ENCODE peak calls at places on chromosomes 11 and 22, in seven cellular contexts. M, D, Y, E, T, X and Q are unnamed samples.
A peak's percentile ranks its signal among the peaks of the same experiment; 100 is the strongest.

GRCh38 chr11:76233936-76234703 is 27.8 kb upstream of the WNT11 start:
- DNase-seq in D (no peak), M (no peak), T (no peak), E (peak; percentile 11), Y (no peak), X (peak; percentile 36), Q (peak; percentile 68)

GRCh38 chr11:117989351-117990102 is 3.3 kb downstream of the IL10RA start:
- DNase-seq in Y (no peak), E (no peak), M (no peak), X (no peak), D (no peak), T (no peak), Q (no peak)

GRCh38 chr11:69242583-69242940 is 51.4 kb upstream of the MYEOV start:
- DNase-seq in X (no peak), D (no peak), Y (no peak), T (no peak), M (no peak), E (no peak), Q (no peak)

GRCh38 chr22:39344046-39344390 is 5.8 kb upstream of the SYNGR1 start:
- DNase-seq in T (no peak), Y (no peak), M (no peak), E (no peak), D (no peak), X (no peak), Q (no peak)

GRCh38 chr11:14974021-14974698 is 2.0 kb upstream of the CALCA start:
- DNase-seq in D (no peak), E (no peak), Y (no peak), M (no peak), T (peak; percentile 68), X (no peak), Q (no peak)

GRCh38 chr11:95089620-95090542 is at the start of gene ENDOD1:
- DNase-seq in D (no peak), Y (peak; percentile 74), T (peak; percentile 83), X (peak; percentile 84), E (no peak), M (peak; percentile 83), Q (peak; percentile 72)

GRCh38 chr11:44143987-44144909 is 48.8 kb downstream of the EXT2 start:
- DNase-seq in D (peak; percentile 15), Y (no peak), X (no peak), T (no peak), M (no peak), E (no peak), Q (no peak)

GRCh38 chr11:121476379-121477032 is 23.7 kb upstream of the SORL1-AS1 start:
- DNase-seq in E (no peak), T (no peak), D (no peak), Y (no peak), X (no peak), M (no peak), Q (no peak)

GRCh38 chr22:27918351-27919221 is 470 bp downstream of the PITPNB start:
- DNase-seq in X (peak; percentile 60), E (peak; percentile 14), D (no peak), Y (peak; percentile 45), M (peak; percentile 38), T (peak; percentile 70), Q (peak; percentile 61)

GRCh38 chr22:19407649-19408606 is 23.6 kb downstream of the HIRA start:
- DNase-seq in T (no peak), X (peak; percentile 49), E (no peak), M (no peak), D (no peak), Y (peak; percentile 29), Q (peak; percentile 13)

GRCh38 chr11:60831143-60831500 is 10.8 kb upstream of the CCDC86 start:
- DNase-seq in E (peak; percentile 30), Y (peak; percentile 68), M (peak; percentile 84), X (peak; percentile 86), T (peak; percentile 85), D (peak; percentile 68), Q (peak; percentile 65)

GRCh38 chr22:48744967-48745841 is 1082.5 kb downstream of the BRD1 start:
- DNase-seq in X (peak; percentile 1), Y (no peak), D (no peak), E (no peak), M (peak; percentile 5), T (peak; percentile 35), Q (no peak)

GRCh38 chr11:119533931-119534694 is 111.1 kb upstream of the THY1 start:
- DNase-seq in X (peak; percentile 78), T (peak; percentile 96), Y (peak; percentile 23), M (peak; percentile 49), D (peak; percentile 38), E (no peak), Q (peak; percentile 65)

GRCh38 chr22:37403267-37403960 is 23.9 kb downstream of the ELFN2 start:
- DNase-seq in T (peak; percentile 80), Y (no peak), X (no peak), E (no peak), D (no peak), M (no peak), Q (no peak)

GRCh38 chr11:3341298-3341697 is 37.6 kb downstream of the ZNF195 start:
- DNase-seq in D (peak; percentile 18), Y (no peak), X (peak; percentile 79), E (no peak), T (peak; percentile 92), M (peak; percentile 72), Q (peak; percentile 53)

GRCh38 chr11:112558691-112559090 is 298.0 kb upstream of the PLET1 start:
- DNase-seq in T (no peak), X (no peak), M (no peak), E (no peak), Y (peak; percentile 43), D (no peak), Q (peak; percentile 15)

GRCh38 chr11:66181632-66182345 is 86.7 kb upstream of the RAB1B start:
- DNase-seq in E (no peak), D (no peak), Y (no peak), M (no peak), X (no peak), T (no peak), Q (no peak)

GRCh38 chr11:75639752-75640151 is 29.1 kb downstream of the MAP6 start:
- DNase-seq in E (peak; percentile 22), D (no peak), Y (peak; percentile 59), X (peak; percentile 62), T (no peak), M (no peak), Q (peak; percentile 83)

GRCh38 chr11:120931057-120931779 is 92.7 kb upstream of the TBCEL start:
- DNase-seq in E (no peak), T (no peak), D (no peak), M (no peak), X (no peak), Y (no peak), Q (no peak)

GRCh38 chr11:2583605-2583958 is 116.2 kb downstream of the KCNQ1OT1 start:
- DNase-seq in T (no peak), M (peak; percentile 7), Y (no peak), D (no peak), X (no peak), E (no peak), Q (no peak)

GRCh38 chr11:47867821-47868220 is 19.7 kb upstream of the NUP160 start:
- DNase-seq in X (no peak), T (no peak), M (no peak), E (no peak), D (no peak), Y (peak; percentile 15), Q (no peak)

GRCh38 chr22:41405588-41405987 is 23.8 kb downstream of the TEF start:
- DNase-seq in M (no peak), D (no peak), E (no peak), T (no peak), Y (no peak), X (no peak), Q (no peak)

GRCh38 chr22:50270302-50271010 is at the start of gene MAPK11:
- DNase-seq in E (no peak), X (peak; percentile 66), Y (peak; percentile 61), M (peak; percentile 75), T (peak; percentile 89), D (no peak), Q (peak; percentile 88)

GRCh38 chr11:67375320-67376021 is 2.1 kb upstream of the CLCF1 start:
- DNase-seq in X (no peak), E (no peak), Y (no peak), T (peak; percentile 62), D (no peak), M (no peak), Q (no peak)
- H3K27ac ChIP-seq in X (peak overlapping the region; percentile 95), E (no peak overlapping the region), Y (peak overlapping the region; percentile 49), T (no peak overlapping the region), D (peak overlapping the region; percentile 100), M (no peak overlapping the region), Q (no peak overlapping the region)

DNA sequence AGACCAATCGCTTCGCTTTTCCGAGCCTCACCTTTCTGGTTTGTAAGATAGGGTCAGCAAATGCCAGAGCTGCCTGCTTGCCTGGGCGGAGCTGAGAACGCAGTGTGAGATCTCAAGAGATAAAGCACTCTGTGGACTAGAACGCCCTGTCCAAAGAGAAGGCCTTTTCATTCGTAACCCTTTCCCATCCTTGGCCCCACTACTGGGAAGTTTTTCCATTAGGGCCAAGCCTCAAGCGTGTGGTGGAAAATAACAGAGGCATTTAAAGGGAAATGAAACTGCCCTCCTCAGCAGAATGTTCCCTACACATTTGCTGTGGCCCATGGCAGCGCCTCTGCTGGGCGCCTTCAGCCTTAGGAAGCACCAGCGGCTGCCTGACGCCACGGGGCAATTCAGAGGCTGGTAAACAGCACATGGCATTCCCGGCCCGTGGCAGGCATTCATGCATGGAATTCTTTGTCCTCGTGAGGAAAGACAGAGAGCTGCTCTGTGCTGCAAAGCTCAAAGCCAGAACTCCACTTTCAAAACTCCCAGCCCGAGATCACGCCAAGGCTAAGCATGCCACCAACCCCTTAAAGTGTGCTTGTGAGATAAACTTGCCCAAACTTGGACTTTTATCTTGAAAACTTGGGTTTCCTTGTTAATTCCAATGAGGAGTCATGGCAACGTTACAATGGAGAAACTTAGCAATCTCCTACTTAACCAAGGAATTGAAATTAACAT is 38.1 kb downstream of the AHNAK start:
- DNase-seq in T (peak; percentile 77), E (no peak), Y (peak; percentile 36), M (no peak), D (peak; percentile 39), X (peak; percentile 67), Q (peak; percentile 58)
- H3K4me3 ChIP-seq in T (peak overlapping the region; percentile 7), E (peak overlapping the region; percentile 61), Y (no peak overlapping the region), M (no peak overlapping the region), D (peak overlapping the region; percentile 28), X (no peak overlapping the region), Q (peak overlapping the region; percentile 26)

GRCh38 chr11:71102251-71102995 is 150.0 kb downstream of the SHANK2 start:
- DNase-seq in X (no peak), D (no peak), T (no peak), M (no peak), Y (no peak), E (no peak), Q (no peak)
- H3K27me3 ChIP-seq in X (no peaks in the 10 kb centered on the region), D (no peaks in the 10 kb centered on the region), T (no peaks in the 10 kb centered on the region), M (no peaks in the 10 kb centered on the region), Y (no peaks in the 10 kb centered on the region), E (no peaks in the 10 kb centered on the region), Q (no peaks in the 10 kb centered on the region)

GRCh38 chr11:78259777-78260470 is 71.2 kb downstream of the USP35 start:
- DNase-seq in E (no peak), X (no peak), Y (no peak), M (no peak), T (no peak), D (no peak), Q (no peak)

GRCh38 chr11:78254263-78254662 is 65.5 kb downstream of the USP35 start:
- DNase-seq in E (no peak), T (no peak), D (no peak), M (no peak), Y (no peak), X (no peak), Q (no peak)

GRCh38 chr11:78256962-78257361 is 68.2 kb downstream of the USP35 start:
- DNase-seq in Y (peak; percentile 92), T (no peak), X (peak; percentile 74), D (no peak), M (no peak), E (peak; percentile 66), Q (no peak)

GRCh38 chr11:78255919-78256318 is 67.2 kb downstream of the USP35 start:
- DNase-seq in M (no peak), T (no peak), X (no peak), E (no peak), D (no peak), Y (no peak), Q (no peak)

GRCh38 chr11:78257654-78258053 is 68.9 kb downstream of the USP35 start:
- DNase-seq in D (no peak), M (no peak), T (no peak), X (no peak), Y (no peak), E (no peak), Q (no peak)
- H3K27ac ChIP-seq in D (no peak overlapping the region), M (no peak overlapping the region), T (no peak overlapping the region), X (peak overlapping the region; percentile 47), Y (no peak overlapping the region), E (peak overlapping the region; percentile 72), Q (no peak overlapping the region)